ENCODE peak calls at places on chromosome 16, in ten cellular contexts. M is choroid plexus epithelial cell, V is fibroblast of mammary gland, K is HFFc6, R is astrocyte of the cerebellum, H is mucosa of descending colon, U is PC-3, G is suprapubic skin, Y is heart left ventricle, Q is GM20000. I is an unnamed sample.

GRCh38 chr16:54288592-54289241 is 2.1 kb upstream of the IRX3 start:
- DNase-seq in M (no peak), V (no peak), K (no peak), R (no peak), H (no peak), U (no peak), G (no peak), Y (no peak), Q (no peak), I (no peak)

GRCh38 chr16:14628806-14629611 is 1.1 kb downstream of the PARN start:
- DNase-seq in M (peak), V (no peak), K (no peak), R (no peak), H (no peak), U (no peak), G (no peak), Y (no peak), Q (no peak), I (no peak)

GRCh38 chr16:2819179-2819938 is 2.3 kb downstream of the PRSS21 start:
- DNase-seq in M (no peak), V (no peak), K (no peak), R (no peak), H (no peak), U (no peak), G (peak), Y (no peak), Q (no peak), I (no peak)

GRCh38 chr16:67086829-67087228 is 22.9 kb upstream of the PHAF1 start:
- DNase-seq in M (peak), V (no peak), K (no peak), R (no peak), H (no peak), U (no peak), G (no peak), Y (no peak), Q (no peak), I (no peak)

GRCh38 chr16:89902980-89903379 is 15.7 kb upstream of the MC1R start:
- DNase-seq in M (no peak), V (no peak), K (no peak), R (no peak), H (no peak), U (no peak), G (no peak), Y (no peak), Q (no peak), I (no peak)

GRCh38 chr16:69187891-69188451 is 1.0 kb downstream of the SNTB2 start:
- DNase-seq in M (no peak), V (no peak), K (peak), R (no peak), H (peak), U (peak), G (peak), Y (no peak), Q (peak), I (peak)

GRCh38 chr16:84785843-84786538 is 33.8 kb upstream of the CRISPLD2 start:
- DNase-seq in M (peak), V (no peak), K (peak), R (no peak), H (peak), U (no peak), G (peak), Y (peak), Q (no peak), I (no peak)

GRCh38 chr16:85329059-85329812 is 217.0 kb upstream of the CIBAR2 start:
- DNase-seq in M (peak), V (no peak), K (no peak), R (peak), H (peak), U (no peak), G (no peak), Y (peak), Q (no peak), I (no peak)

GRCh38 chr16:78993342-78993741 is 607.2 kb downstream of the MAF start:
- DNase-seq in M (no peak), V (no peak), K (no peak), R (no peak), H (no peak), U (no peak), G (no peak), Y (no peak), Q (no peak), I (no peak)

GRCh38 chr16:29789775-29790182 is 772 bp upstream of the KIF22 start:
- DNase-seq in M (no peak), V (no peak), K (no peak), R (no peak), H (no peak), U (no peak), G (no peak), Y (no peak), Q (no peak), I (no peak)

GRCh38 chr16:58020628-58021521 is 4.7 kb upstream of the MMP15 start:
- DNase-seq in M (peak), V (peak), K (peak), R (peak), H (peak), U (peak), G (no peak), Y (peak), Q (peak), I (peak)

GRCh38 chr16:21159281-21159951 is 942 bp downstream of the LDAF1 start:
- DNase-seq in M (no peak), V (no peak), K (no peak), R (no peak), H (peak), U (peak), G (peak), Y (peak), Q (peak), I (peak)

GRCh38 chr16:58053682-58054005 is 28.1 kb downstream of the MMP15 start:
- DNase-seq in M (no peak), V (no peak), K (no peak), R (no peak), H (no peak), U (no peak), G (no peak), Y (no peak), Q (no peak), I (no peak)

GRCh38 chr16:28279006-28279405 is 13.3 kb upstream of the SBK1 start:
- DNase-seq in M (no peak), V (no peak), K (no peak), R (no peak), H (no peak), U (no peak), G (no peak), Y (no peak), Q (no peak), I (no peak)

GRCh38 chr16:16019488-16019887 is 70.1 kb downstream of the ABCC1 start:
- DNase-seq in M (peak), V (peak), K (peak), R (no peak), H (no peak), U (peak), G (no peak), Y (no peak), Q (no peak), I (no peak)

GRCh38 chr16:56994311-56994710 is 5.0 kb downstream of the NLRC5 start:
- DNase-seq in M (no peak), V (no peak), K (no peak), R (no peak), H (no peak), U (no peak), G (peak), Y (peak), Q (no peak), I (no peak)

GRCh38 chr16:89334461-89334860 is 117.0 kb downstream of the ZNF778 start:
- DNase-seq in M (no peak), V (peak), K (no peak), R (no peak), H (no peak), U (no peak), G (no peak), Y (no peak), Q (no peak), I (no peak)

GRCh38 chr16:87664792-87665191 is 62.5 kb downstream of the JPH3 start:
- DNase-seq in M (no peak), V (no peak), K (no peak), R (no peak), H (no peak), U (no peak), G (no peak), Y (no peak), Q (no peak), I (no peak)

GRCh38 chr16:26058326-26058725 is 366.6 kb downstream of the HS3ST4 start:
- DNase-seq in M (no peak), V (no peak), K (no peak), R (no peak), H (no peak), U (no peak), G (no peak), Y (no peak), Q (no peak), I (no peak)

GRCh38 chr16:87635541-87636049 is 33.3 kb downstream of the JPH3 start:
- DNase-seq in M (peak), V (peak), K (peak), R (no peak), H (peak), U (peak), G (no peak), Y (no peak), Q (peak), I (peak)

GRCh38 chr16:17775061-17775460 is 304.3 kb upstream of the XYLT1 start:
- DNase-seq in M (peak), V (peak), K (no peak), R (no peak), H (no peak), U (no peak), G (no peak), Y (no peak), Q (no peak), I (no peak)

GRCh38 chr16:87416826-87417471 is 24.8 kb downstream of the MAP1LC3B start:
- DNase-seq in M (peak), V (peak), K (peak), R (peak), H (peak), U (peak), G (no peak), Y (no peak), Q (peak), I (no peak)

GRCh38 chr16:86258713-86259112 is 251.6 kb upstream of the FOXF1 start:
- DNase-seq in M (no peak), V (no peak), K (no peak), R (no peak), H (no peak), U (no peak), G (no peak), Y (no peak), Q (no peak), I (no peak)

GRCh38 chr16:75019586-75019985 is 20.8 kb downstream of the ZNRF1 start:
- DNase-seq in M (no peak), V (no peak), K (no peak), R (no peak), H (no peak), U (no peak), G (no peak), Y (no peak), Q (no peak), I (no peak)

GRCh38 chr16:87133112-87133850 is 183.9 kb downstream of the C16orf95 start:
- DNase-seq in M (no peak), V (no peak), K (no peak), R (no peak), H (no peak), U (no peak), G (no peak), Y (no peak), Q (no peak), I (no peak)

GRCh38 chr16:85396879-85397871 is 215.9 kb upstream of the GSE1 start:
- DNase-seq in M (peak), V (no peak), K (no peak), R (no peak), H (peak), U (no peak), G (peak), Y (peak), Q (no peak), I (no peak)

GRCh38 chr16:50523710-50524109 is 24.5 kb upstream of the NKD1 start:
- DNase-seq in M (no peak), V (no peak), K (no peak), R (no peak), H (no peak), U (no peak), G (no peak), Y (no peak), Q (no peak), I (no peak)

GRCh38 chr16:57593021-57593420 is 35.4 kb upstream of the ADGRG1 start:
- DNase-seq in M (no peak), V (no peak), K (no peak), R (no peak), H (no peak), U (no peak), G (no peak), Y (no peak), Q (no peak), I (no peak)

GRCh38 chr16:81493755-81494433 is 49.3 kb downstream of the CMIP start:
- DNase-seq in M (peak), V (peak), K (peak), R (no peak), H (peak), U (peak), G (peak), Y (no peak), Q (no peak), I (no peak)

GRCh38 chr16:27195941-27196595 is 7.3 kb upstream of the KDM8 start:
- DNase-seq in M (no peak), V (no peak), K (no peak), R (no peak), H (no peak), U (no peak), G (no peak), Y (no peak), Q (no peak), I (no peak)

GRCh38 chr16:65782537-65783290 is 583.8 kb upstream of the CDH5 start:
- DNase-seq in M (peak), V (peak), K (peak), R (peak), H (no peak), U (peak), G (no peak), Y (no peak), Q (no peak), I (no peak)

GRCh38 chr16:11668590-11669379 is 530 bp downstream of the SNN start:
- DNase-seq in M (no peak), V (no peak), K (no peak), R (no peak), H (no peak), U (no peak), G (no peak), Y (peak), Q (peak), I (no peak)

GRCh38 chr16:11671271-11671670 is 3.0 kb downstream of the SNN start:
- DNase-seq in M (no peak), V (no peak), K (no peak), R (no peak), H (no peak), U (no peak), G (no peak), Y (peak), Q (no peak), I (no peak)

GRCh38 chr16:11669380-11670146 is 1.3 kb downstream of the SNN start:
- DNase-seq in M (peak), V (peak), K (peak), R (no peak), H (peak), U (no peak), G (no peak), Y (peak), Q (peak), I (peak)

GRCh38 chr16:11671676-11672075 is 3.4 kb downstream of the SNN start:
- DNase-seq in M (no peak), V (no peak), K (no peak), R (no peak), H (no peak), U (no peak), G (no peak), Y (peak), Q (no peak), I (no peak)

GRCh38 chr16:11670171-11671131 is 2.2 kb downstream of the SNN start:
- DNase-seq in M (no peak), V (no peak), K (no peak), R (no peak), H (no peak), U (no peak), G (no peak), Y (peak), Q (peak), I (peak)
- TF ChIP-seq CTCF in M (no peak), V (no peak), K (no peak), R (no peak), H (no peak), U (no peak), G (no peak), Y (no peak), Q (no peak), I (no peak)

GRCh38 chr16:71461686-71462648 is at the start of gene ZNF23:
- DNase-seq in M (peak), V (peak), K (peak), R (peak), H (peak), U (peak), G (peak), Y (peak), Q (peak), I (peak)
- TF ChIP-seq CTCF in M (no peak), V (no peak), K (peak), R (peak), H (no peak), U (no peak), G (no peak), Y (peak), Q (no peak), I (peak)

GRCh38 chr16:64089697-64090096 is 1032.2 kb downstream of the CDH11 start:
- DNase-seq in M (peak), V (peak), K (peak), R (no peak), H (peak), U (peak), G (no peak), Y (no peak), Q (no peak), I (no peak)
- TF ChIP-seq CTCF in M (peak), V (peak), K (peak), R (peak), H (no peak), U (peak), G (no peak), Y (peak), Q (no peak), I (peak)

GRCh38 chr16:55643161-55643970 is 12.4 kb upstream of the SLC6A2 start:
- DNase-seq in M (peak), V (peak), K (peak), R (no peak), H (peak), U (no peak), G (no peak), Y (no peak), Q (no peak), I (no peak)
- TF ChIP-seq CTCF in M (peak), V (no peak), K (peak), R (no peak), H (no peak), U (peak), G (no peak), Y (no peak), Q (no peak), I (no peak)

GRCh38 chr16:820730-821129 is 20.2 kb upstream of the GNG13 start:
- DNase-seq in M (no peak), V (no peak), K (no peak), R (no peak), H (no peak), U (no peak), G (no peak), Y (no peak), Q (no peak), I (no peak)
- TF ChIP-seq CTCF in M (no peak), V (no peak), K (no peak), R (no peak), H (no peak), U (no peak), G (no peak), Y (no peak), Q (no peak), I (no peak)

I was measured in GM13977.